ENCODE peak calls at places on chromosomes 7 and 10, in seven cellular contexts. I, A, Y, U, K, L and O are unnamed samples.
A peak's percentile ranks its signal among the peaks of the same experiment; 100 is the strongest.

GRCh38 chr7:28703054-28703765 is 254.9 kb downstream of the TRIL start:
- DNase-seq in A (no peak), U (no peak), I (no peak), Y (no peak), L (no peak), K (no peak), O (no peak)

GRCh38 chr10:97573021-97573420 is 442 bp downstream of the ANKRD2 start:
- DNase-seq in K (no peak), I (peak; percentile 39), A (peak; percentile 33), L (no peak), U (no peak), Y (no peak), O (no peak)

GRCh38 chr7:157977306-157977705 is 610.3 kb downstream of the PTPRN2 start:
- DNase-seq in I (peak; percentile 59), A (peak; percentile 8), K (no peak), L (no peak), Y (no peak), U (no peak), O (no peak)

GRCh38 chr7:2010101-2010500 is 222.6 kb downstream of the MAD1L1 start:
- DNase-seq in I (peak; percentile 58), A (no peak), K (no peak), L (no peak), U (peak; percentile 29), Y (no peak), O (no peak)

GRCh38 chr7:38463277-38464224 is 167.6 kb downstream of the AMPH start:
- DNase-seq in L (peak; percentile 52), U (no peak), Y (no peak), K (peak; percentile 77), A (peak; percentile 35), I (peak; percentile 88), O (peak; percentile 57)

GRCh38 chr7:18667466-18667865 is 171.9 kb downstream of the HDAC9 start:
- DNase-seq in K (no peak), I (no peak), L (no peak), U (no peak), Y (peak; percentile 85), A (no peak), O (no peak)

GRCh38 chr10:106740071-106740470 is 424.4 kb downstream of the SORCS1 start:
- DNase-seq in I (no peak), L (no peak), Y (no peak), U (no peak), A (no peak), K (no peak), O (no peak)

GRCh38 chr10:4512557-4513286 is 313.3 kb upstream of the AKR1E2 start:
- DNase-seq in U (no peak), K (peak; percentile 59), I (no peak), Y (peak; percentile 54), L (peak; percentile 43), A (no peak), O (peak; percentile 60)

GRCh38 chr10:5959116-5959515 is 18.2 kb downstream of the IL15RA start:
- DNase-seq in A (no peak), L (no peak), I (no peak), Y (no peak), K (peak; percentile 15), U (no peak), O (peak; percentile 5)

GRCh38 chr10:45627412-45628048 is 45.0 kb downstream of the ZFAND4 start:
- DNase-seq in Y (no peak), U (no peak), L (no peak), K (no peak), A (peak; percentile 94), I (no peak), O (no peak)

DNA sequence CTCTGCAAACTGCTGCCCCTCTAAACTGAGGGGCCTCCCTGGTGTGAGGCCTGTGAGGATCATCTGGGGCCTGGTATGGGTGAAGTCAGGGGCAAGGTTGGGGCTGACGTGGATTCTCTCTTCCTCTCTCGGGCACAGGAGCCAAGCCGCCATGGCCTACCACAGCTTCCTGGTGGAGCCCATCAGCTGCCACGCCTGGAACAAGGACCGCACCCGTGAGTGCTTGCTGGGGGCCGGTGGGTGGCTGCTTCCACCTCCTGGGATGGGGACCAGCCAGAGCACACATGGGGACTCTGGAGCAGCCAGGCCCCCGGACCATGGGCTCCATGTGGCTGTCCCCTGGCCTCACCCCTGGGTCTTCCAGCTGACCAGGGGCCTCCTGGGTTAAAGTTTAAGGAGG is 11.0 kb downstream of the ARPC1B start:
- DNase-seq in L (no peak), K (no peak), Y (no peak), U (no peak), I (no peak), A (no peak), O (no peak)
- TF ChIP-seq POLR2A in L (no peak), K (no peak), Y (no peak), U (no peak), I (no peak), A (no peak), O (no peak)

DNA sequence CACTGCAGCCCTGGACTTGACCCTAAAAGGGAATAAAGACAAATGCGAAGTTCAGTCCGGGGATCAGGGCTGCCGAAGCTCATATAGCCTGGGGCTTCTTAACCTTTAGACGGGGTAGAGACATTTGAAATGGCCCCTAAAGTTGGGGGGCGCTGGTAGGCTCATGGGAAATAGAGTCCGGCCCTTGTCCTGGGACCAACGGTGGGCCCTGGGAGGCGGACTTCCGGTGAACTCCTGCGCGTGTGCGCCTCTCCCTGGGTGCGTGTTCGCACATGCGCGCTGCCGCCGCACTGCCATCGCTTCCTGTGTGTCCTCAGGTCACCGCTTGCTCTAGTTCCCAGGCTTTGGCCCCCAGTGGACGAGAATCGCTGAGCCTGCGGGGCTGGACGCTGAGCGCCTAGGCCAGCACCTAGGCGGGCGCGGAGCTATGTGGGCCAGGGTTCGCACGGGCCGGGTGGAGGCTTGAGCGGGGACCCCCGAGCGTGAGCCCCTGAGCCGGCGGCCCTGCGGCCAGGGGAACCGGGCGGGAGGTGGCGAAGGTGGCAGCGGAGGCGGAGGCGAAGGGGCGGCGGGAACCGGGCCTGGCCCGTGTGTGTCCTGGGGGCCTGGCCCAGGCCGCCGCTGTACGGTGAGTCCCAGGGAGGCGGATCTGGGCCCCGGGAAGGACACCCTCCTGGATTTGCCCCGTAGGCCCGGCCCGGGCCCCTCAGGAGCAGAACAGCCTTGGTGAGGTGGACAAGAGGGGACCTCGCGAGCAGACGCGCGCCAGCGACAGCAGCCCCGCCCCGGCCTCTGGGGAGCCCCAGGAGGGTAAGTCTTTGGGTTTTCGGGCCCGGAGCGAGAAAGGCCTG is 23.0 kb upstream of the ZNF12 start:
- DNase-seq in Y (peak; percentile 82), K (peak; percentile 96), A (peak; percentile 96), I (peak; percentile 97), U (peak; percentile 98), L (peak; percentile 69), O (peak; percentile 91)
- TF ChIP-seq POLR2A in Y (no peak), K (no peak), A (no peak), I (no peak), U (peak; percentile 74), L (peak; percentile 50), O (peak; percentile 36)

DNA sequence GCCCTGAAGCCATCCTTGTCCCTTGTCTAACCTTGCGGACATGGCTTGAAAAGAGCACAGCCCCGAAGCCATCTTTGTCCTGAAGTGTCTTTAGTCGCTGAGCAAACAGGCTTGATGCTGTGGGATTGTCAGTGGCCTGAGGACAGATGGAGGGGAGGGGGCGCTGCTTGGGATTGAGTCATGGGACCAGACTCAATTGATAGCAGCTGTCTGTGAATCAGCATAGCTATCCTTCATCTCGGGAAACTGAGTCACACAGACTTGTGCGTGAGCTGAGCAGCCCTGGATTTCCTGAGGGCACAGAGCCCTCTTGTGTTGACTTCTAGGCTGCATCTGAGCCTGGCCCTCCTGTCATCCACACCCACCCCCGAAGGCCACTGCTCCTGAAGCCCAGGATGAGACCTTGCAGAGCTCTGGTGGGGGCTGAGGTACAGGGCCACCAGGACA is 14.4 kb downstream of the MYO1G start:
- DNase-seq in I (no peak), L (no peak), K (no peak), A (no peak), U (no peak), Y (peak; percentile 11), O (no peak)
- TF ChIP-seq POLR2A in I (no peak), L (no peak), K (no peak), A (no peak), U (no peak), Y (no peak), O (no peak)

DNA sequence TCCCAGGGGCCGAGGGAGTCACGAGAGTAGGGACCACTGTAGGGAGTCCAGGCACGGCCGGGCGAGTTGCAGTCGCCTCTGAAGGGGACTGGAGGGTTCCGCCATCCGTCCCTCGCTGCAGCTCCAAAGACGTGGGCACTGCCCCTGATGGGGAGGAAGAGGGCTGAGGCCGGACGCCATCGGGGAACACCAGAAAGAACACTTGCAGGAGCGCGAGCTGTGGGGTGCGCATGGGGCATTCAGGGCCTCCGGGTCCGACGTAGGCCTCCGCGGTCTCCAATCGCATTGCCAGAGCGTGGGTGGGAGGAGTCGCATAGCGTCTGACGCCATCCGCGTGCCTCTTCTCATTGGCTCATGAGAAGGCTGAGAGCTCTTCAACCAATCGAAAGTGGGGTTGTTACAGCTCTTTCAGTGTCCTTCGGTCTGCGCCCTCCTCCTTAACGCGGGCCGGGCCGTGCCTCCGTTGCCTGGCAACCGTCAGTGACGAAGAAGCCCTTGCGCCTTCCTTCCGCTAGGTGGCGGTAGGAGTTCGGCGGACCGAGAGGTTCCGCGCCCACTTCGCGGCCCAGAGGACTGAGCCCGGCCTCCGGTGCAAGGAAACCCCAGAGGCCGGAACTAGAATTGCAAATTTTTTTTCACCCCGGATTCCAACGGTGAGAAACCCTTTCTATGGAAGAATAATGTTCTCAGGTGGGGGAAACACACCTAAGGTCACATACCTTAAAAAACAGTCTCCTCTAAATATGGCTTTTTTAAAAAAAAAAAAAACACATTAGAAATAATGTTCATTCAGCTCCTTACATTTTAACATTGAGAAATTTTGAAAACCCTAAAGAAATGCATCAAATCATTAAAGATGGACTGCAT is at the start of gene TCTN3:
- DNase-seq in A (peak; percentile 99), I (peak; percentile 99), U (peak; percentile 94), Y (peak; percentile 100), L (peak; percentile 96), K (peak; percentile 98), O (peak; percentile 98)
- TF ChIP-seq POLR2A in A (peak; percentile 70), I (no peak), U (peak; percentile 78), Y (peak; percentile 67), L (peak; percentile 88), K (peak; percentile 45), O (peak; percentile 77)